ENCODE peak calls at places on chromosomes 2 and 18, in six cellular contexts. F is left cardiac atrium; Q is stimulated activated naive CD4-positive, alpha-beta T cell; C is NCI-H1930; M is lung; X is sigmoid colon. W is an unnamed sample.

GRCh38 chr2:181203412-181203811 is 223.0 kb downstream of the UBE2E3 start:
- DNase-seq in M (no peak), F (no peak), Q (no peak), X (no peak), C (no peak), W (no peak)

GRCh38 chr2:65231892-65232477 is 4.4 kb downstream of the ACTR2 start:
- DNase-seq in M (no peak), Q (no peak), X (no peak), C (no peak), F (no peak), W (no peak)

GRCh38 chr2:240423788-240424191 is 11.7 kb upstream of the GPC1 start:
- DNase-seq in X (peak), F (no peak), C (no peak), M (no peak), Q (no peak), W (peak)

GRCh38 chr2:10524341-10524740 is 76.2 kb upstream of the ODC1 start:
- DNase-seq in X (peak), C (no peak), M (no peak), F (no peak), Q (no peak), W (peak)

GRCh38 chr18:54233228-54233625 is 8.8 kb upstream of the MBD2 start:
- DNase-seq in C (no peak), M (no peak), Q (no peak), X (no peak), F (no peak), W (no peak)

GRCh38 chr18:51255694-51256093 is 58.2 kb upstream of the MEX3C start:
- DNase-seq in M (no peak), Q (no peak), F (no peak), X (no peak), C (no peak), W (no peak)

GRCh38 chr2:127609031-127609751 is 36.8 kb upstream of the GPR17 start:
- DNase-seq in Q (no peak), F (no peak), M (no peak), X (peak), C (no peak), W (no peak)

GRCh38 chr18:9249254-9249653 is 85.3 kb upstream of the TWSG1 start:
- DNase-seq in Q (no peak), F (no peak), C (no peak), M (no peak), X (no peak), W (no peak)

GRCh38 chr2:204239756-204240155 is 303.2 kb downstream of the ICOS start:
- DNase-seq in M (no peak), F (no peak), Q (no peak), C (no peak), X (no peak), W (no peak)

GRCh38 chr18:48952287-48953095 is 1.7 kb upstream of the SMAD7 start:
- DNase-seq in X (peak), Q (peak), C (peak), F (peak), M (peak), W (peak)

GRCh38 chr2:230011617-230012016 is 57.1 kb downstream of the SLC16A14 start:
- DNase-seq in F (no peak), C (no peak), M (no peak), X (no peak), Q (no peak), W (no peak)

GRCh38 chr2:97963880-97964279 is 31.9 kb downstream of the TMEM131 start:
- DNase-seq in M (no peak), C (no peak), F (no peak), Q (no peak), X (no peak), W (no peak)

GRCh38 chr2:226115832-226116200 is 683.8 kb downstream of the IRS1 start:
- DNase-seq in C (no peak), M (no peak), X (no peak), Q (no peak), F (no peak), W (no peak)

W was measured in kidney.